ENCODE peak calls at places on chromosome 12, in six cellular contexts. G is CD8-positive, alpha-beta T cell; F is activated T-helper 1 cell treated with anti-CD3 and anti-CD28 coated beads, Interleukin-12 subunit alpha, Interleukin-12 subunit beta, Interleukin-2, Interleukin-4 antibody, amounts not matched to agents 30 ng/mL and 10 ng/mL and 1 ng/mL, durations not matched to agents 14 hours and 24 hours and 36 hours; W is activated CD4-positive, alpha-beta T cell treated with anti-CD3 and anti-CD28 coated beads for 48 hours; R is HS-27A; V is left cardiac atrium. C is an unnamed sample.

GRCh38 chr12:108890208-108890607 is 10.3 kb downstream of the DAO start:
- DNase-seq in W (peak; percentile 29), G (no peak), R (no peak), F (no peak), V (no peak), C (no peak)

GRCh38 chr12:45464699-45465098 is 248.8 kb downstream of the ANO6 start:
- DNase-seq in G (no peak), W (no peak), V (no peak), F (no peak), R (no peak), C (no peak)

GRCh38 chr12:67370979-67371378 is 101.8 kb downstream of the CAND1 start:
- DNase-seq in G (no peak), R (no peak), V (no peak), W (no peak), F (no peak), C (no peak)

GRCh38 chr12:47741340-47741703 is 16.0 kb upstream of the ENDOU start:
- DNase-seq in R (peak; percentile 68), F (no peak), V (peak; percentile 83), G (peak; percentile 66), W (peak; percentile 65), C (peak; percentile 89)

GRCh38 chr12:108495054-108495453 is 20.0 kb upstream of the FICD start:
- DNase-seq in V (no peak), F (no peak), W (peak; percentile 53), G (no peak), R (peak; percentile 39), C (no peak)

GRCh38 chr12:77928078-77928477 is 97.4 kb downstream of the NAV3 start:
- DNase-seq in F (no peak), W (no peak), G (no peak), V (no peak), R (no peak), C (no peak)

GRCh38 chr12:58920102-58920955 is at the start of gene LRIG3:
- DNase-seq in G (no peak), R (peak; percentile 62), V (peak; percentile 94), F (no peak), W (peak; percentile 36), C (peak; percentile 94)

GRCh38 chr12:79266511-79267129 is 402.0 kb downstream of the SYT1 start:
- DNase-seq in F (no peak), R (no peak), W (no peak), V (no peak), G (no peak), C (no peak)

GRCh38 chr12:114119316-114119715 is 153.2 kb upstream of the RBM19 start:
- DNase-seq in V (no peak), W (no peak), F (no peak), G (no peak), R (no peak), C (no peak)

GRCh38 chr12:81758421-81759214 is 532 bp downstream of the PPFIA2 start:
- DNase-seq in V (peak; percentile 42), W (peak; percentile 27), F (no peak), G (no peak), R (no peak), C (peak; percentile 70)

GRCh38 chr12:75648856-75649255 is 137.4 kb upstream of the KRR1 start:
- DNase-seq in R (no peak), V (no peak), F (no peak), G (no peak), W (no peak), C (no peak)

GRCh38 chr12:2140858-2141519 is 88.2 kb downstream of the CACNA1C start:
- DNase-seq in W (no peak), G (no peak), R (no peak), V (no peak), F (no peak), C (no peak)

GRCh38 chr12:131827961-131828534 is at the start of gene MMP17:
- DNase-seq in W (peak; percentile 49), F (peak; percentile 22), G (no peak), R (no peak), V (peak; percentile 69), C (peak; percentile 70)

GRCh38 chr12:67721216-67721615 is 72.7 kb downstream of the DYRK2 start:
- DNase-seq in W (no peak), R (no peak), F (no peak), G (no peak), V (peak; percentile 33), C (no peak)

GRCh38 chr12:45732250-45732649 is 2.7 kb downstream of the ARID2 start:
- DNase-seq in V (no peak), G (no peak), W (no peak), R (no peak), F (no peak), C (no peak)

GRCh38 chr12:50715174-50715573 is 48.7 kb upstream of the ATF1 start:
- DNase-seq in F (no peak), G (no peak), R (no peak), W (no peak), V (no peak), C (no peak)

GRCh38 chr12:69123909-69124638 is 115.3 kb upstream of the CPSF6 start:
- DNase-seq in F (no peak), V (no peak), W (no peak), G (no peak), R (no peak), C (no peak)

GRCh38 chr12:112362309-112362708 is 19.9 kb downstream of the HECTD4 start:
- DNase-seq in V (no peak), R (no peak), W (no peak), F (no peak), G (no peak), C (no peak)

GRCh38 chr12:105092336-105092735 is 8.1 kb upstream of the ALDH1L2 start:
- DNase-seq in R (no peak), G (no peak), F (no peak), W (no peak), V (no peak), C (no peak)

GRCh38 chr12:80551897-80552296 is 107.9 kb downstream of the PTPRQ start:
- DNase-seq in W (no peak), V (no peak), G (no peak), R (peak; percentile 97), F (no peak), C (no peak)